ENCODE peak calls at places on chromosomes 2 and 18, in five cellular contexts. One of them, this sample, is unnamed.

GRCh38 chr18:9081940-9082339 is 20.6 kb upstream of the NDUFV2 start:
- DNase-seq in Calu3: no peak
- DNase-seq in IMR-90: no peak
- DNase-seq in astrocyte of the spinal cord: no peak
- DNase-seq in HFFc6: no peak
- DNase-seq in this sample: no peak

GRCh38 chr2:121071058-121071504 is 213.9 kb downstream of the TFCP2L1 start:
- DNase-seq in Calu3: peak; percentile 87
- DNase-seq in IMR-90: peak; percentile 31
- DNase-seq in astrocyte of the spinal cord: peak; percentile 51
- DNase-seq in HFFc6: peak; percentile 36
- DNase-seq in this sample: peak; percentile 51

GRCh38 chr2:1546023-1546591 is 132.8 kb downstream of the TPO start:
- DNase-seq in Calu3: peak; percentile 59
- DNase-seq in IMR-90: peak; percentile 63
- DNase-seq in astrocyte of the spinal cord: peak; percentile 58
- DNase-seq in HFFc6: peak; percentile 42
- DNase-seq in this sample: peak; percentile 60

GRCh38 chr2:118667964-118668363 is 179.5 kb downstream of the EN1 start:
- DNase-seq in Calu3: no peak
- DNase-seq in IMR-90: peak; percentile 79
- DNase-seq in astrocyte of the spinal cord: peak; percentile 80
- DNase-seq in HFFc6: peak; percentile 80
- DNase-seq in this sample: peak; percentile 45

GRCh38 chr18:41942254-41942653 is 12.8 kb upstream of the PIK3C3 start:
- DNase-seq in Calu3: no peak
- DNase-seq in IMR-90: no peak
- DNase-seq in astrocyte of the spinal cord: no peak
- DNase-seq in HFFc6: no peak
- DNase-seq in this sample: no peak

GRCh38 chr2:127154985-127155650 is 48.2 kb upstream of the BIN1 start:
- DNase-seq in Calu3: no peak
- DNase-seq in IMR-90: peak; percentile 50
- DNase-seq in astrocyte of the spinal cord: peak; percentile 63
- DNase-seq in HFFc6: no peak
- DNase-seq in this sample: peak; percentile 82

GRCh38 chr2:44851518-44851917 is 90.0 kb upstream of the SIX3 start:
- DNase-seq in Calu3: no peak
- DNase-seq in IMR-90: no peak
- DNase-seq in astrocyte of the spinal cord: no peak
- DNase-seq in HFFc6: no peak
- DNase-seq in this sample: no peak

GRCh38 chr2:3703236-3703682 is at the start of gene DCDC2C:
- DNase-seq in Calu3: no peak
- DNase-seq in IMR-90: no peak
- DNase-seq in astrocyte of the spinal cord: no peak
- DNase-seq in HFFc6: no peak
- DNase-seq in this sample: no peak

GRCh38 chr2:58427572-58428285 is 186.6 kb upstream of the FANCL start:
- DNase-seq in Calu3: peak; percentile 47
- DNase-seq in IMR-90: peak; percentile 15
- DNase-seq in astrocyte of the spinal cord: peak; percentile 53
- DNase-seq in HFFc6: no peak
- DNase-seq in this sample: peak; percentile 39

GRCh38 chr2:233385489-233386044 is 31.3 kb downstream of the DGKD start:
- DNase-seq in Calu3: no peak
- DNase-seq in IMR-90: no peak
- DNase-seq in astrocyte of the spinal cord: peak; percentile 10
- DNase-seq in HFFc6: no peak
- DNase-seq in this sample: no peak

GRCh38 chr2:46023165-46023854 is 273.9 kb upstream of the EPAS1 start:
- DNase-seq in Calu3: no peak
- DNase-seq in IMR-90: no peak
- DNase-seq in astrocyte of the spinal cord: no peak
- DNase-seq in HFFc6: no peak
- DNase-seq in this sample: no peak

GRCh38 chr18:24214913-24215312 is 76.1 kb downstream of the CABYR start:
- DNase-seq in Calu3: no peak
- DNase-seq in IMR-90: no peak
- DNase-seq in astrocyte of the spinal cord: no peak
- DNase-seq in HFFc6: no peak
- DNase-seq in this sample: peak; percentile 10

GRCh38 chr2:136527560-136527959 is 237.8 kb upstream of the THSD7B start:
- DNase-seq in Calu3: peak; percentile 25
- DNase-seq in IMR-90: no peak
- DNase-seq in astrocyte of the spinal cord: no peak
- DNase-seq in HFFc6: no peak
- DNase-seq in this sample: peak; percentile 1

GRCh38 chr2:165357758-165358157 is 111.7 kb upstream of the CSRNP3 start:
- DNase-seq in Calu3: no peak
- DNase-seq in IMR-90: peak; percentile 74
- DNase-seq in astrocyte of the spinal cord: peak; percentile 81
- DNase-seq in HFFc6: peak; percentile 15
- DNase-seq in this sample: peak; percentile 66

GRCh38 chr2:239326831-239327535 is 73.8 kb downstream of the HDAC4 start:
- DNase-seq in Calu3: no peak
- DNase-seq in IMR-90: peak; percentile 69
- DNase-seq in astrocyte of the spinal cord: peak; percentile 66
- DNase-seq in HFFc6: no peak
- DNase-seq in this sample: no peak

GRCh38 chr2:138071720-138072719 is 107.7 kb downstream of the HNMT start:
- DNase-seq in Calu3: no peak
- DNase-seq in IMR-90: peak; percentile 43
- DNase-seq in astrocyte of the spinal cord: peak; percentile 62
- DNase-seq in HFFc6: no peak
- DNase-seq in this sample: peak; percentile 81

GRCh38 chr2:77479395-77479794 is 42.8 kb downstream of the LRRTM4 start:
- DNase-seq in Calu3: no peak
- DNase-seq in IMR-90: no peak
- DNase-seq in astrocyte of the spinal cord: peak; percentile 10
- DNase-seq in HFFc6: no peak
- DNase-seq in this sample: no peak

GRCh38 chr18:57077786-57078552 is 68.9 kb upstream of the BOD1L2 start:
- DNase-seq in Calu3: no peak
- DNase-seq in IMR-90: no peak
- DNase-seq in astrocyte of the spinal cord: no peak
- DNase-seq in HFFc6: no peak
- DNase-seq in this sample: no peak

GRCh38 chr2:220154243-220154642 is 526.8 kb downstream of the SLC4A3 start:
- DNase-seq in Calu3: no peak
- DNase-seq in IMR-90: no peak
- DNase-seq in astrocyte of the spinal cord: no peak
- DNase-seq in HFFc6: no peak
- DNase-seq in this sample: no peak
- TF ChIP-seq CTCF in Calu3: no peak
- TF ChIP-seq CTCF in IMR-90: peak; percentile 7
- TF ChIP-seq CTCF in astrocyte of the spinal cord: no peak
- TF ChIP-seq CTCF in HFFc6: peak; percentile 58
- TF ChIP-seq CTCF in this sample: no peak

GRCh38 chr18:76401496-76401895 is 93.5 kb downstream of the ZNF516 start:
- DNase-seq in Calu3: no peak
- DNase-seq in IMR-90: no peak
- DNase-seq in astrocyte of the spinal cord: no peak
- DNase-seq in HFFc6: no peak
- DNase-seq in this sample: no peak
- TF ChIP-seq CTCF in Calu3: no peak
- TF ChIP-seq CTCF in IMR-90: no peak
- TF ChIP-seq CTCF in astrocyte of the spinal cord: no peak
- TF ChIP-seq CTCF in HFFc6: no peak
- TF ChIP-seq CTCF in this sample: no peak

GRCh38 chr2:23404426-23404825 is 19.4 kb downstream of the KLHL29 start:
- DNase-seq in Calu3: peak; percentile 36
- DNase-seq in IMR-90: peak; percentile 91
- DNase-seq in astrocyte of the spinal cord: peak; percentile 85
- DNase-seq in HFFc6: peak; percentile 80
- DNase-seq in this sample: peak; percentile 84
- TF ChIP-seq CTCF in Calu3: no peak
- TF ChIP-seq CTCF in IMR-90: peak; percentile 42
- TF ChIP-seq CTCF in astrocyte of the spinal cord: peak; percentile 24
- TF ChIP-seq CTCF in HFFc6: peak; percentile 68
- TF ChIP-seq CTCF in this sample: peak; percentile 27

GRCh38 chr2:188976545-188977268 is 2.5 kb downstream of the COL3A1 start:
- DNase-seq in Calu3: no peak
- DNase-seq in IMR-90: peak; percentile 81
- DNase-seq in astrocyte of the spinal cord: peak; percentile 54
- DNase-seq in HFFc6: peak; percentile 70
- DNase-seq in this sample: peak; percentile 83
- TF ChIP-seq CTCF in Calu3: peak; percentile 29
- TF ChIP-seq CTCF in IMR-90: peak; percentile 71
- TF ChIP-seq CTCF in astrocyte of the spinal cord: peak; percentile 49
- TF ChIP-seq CTCF in HFFc6: peak; percentile 86
- TF ChIP-seq CTCF in this sample: peak; percentile 36

GRCh38 chr2:10720983-10721343 is 467 bp upstream of the ATP6V1C2 start:
- DNase-seq in Calu3: no peak
- DNase-seq in IMR-90: no peak
- DNase-seq in astrocyte of the spinal cord: no peak
- DNase-seq in HFFc6: no peak
- DNase-seq in this sample: no peak

GRCh38 chr2:10720306-10720705 is 1.1 kb upstream of the ATP6V1C2 start:
- DNase-seq in Calu3: no peak
- DNase-seq in IMR-90: no peak
- DNase-seq in astrocyte of the spinal cord: no peak
- DNase-seq in HFFc6: no peak
- DNase-seq in this sample: no peak

GRCh38 chr2:10717630-10718029 is 3.8 kb upstream of the ATP6V1C2 start:
- DNase-seq in Calu3: peak; percentile 32
- DNase-seq in IMR-90: peak; percentile 61
- DNase-seq in astrocyte of the spinal cord: peak; percentile 58
- DNase-seq in HFFc6: peak; percentile 36
- DNase-seq in this sample: peak; percentile 23

GRCh38 chr2:10722252-10722825 is 909 bp downstream of the ATP6V1C2 start:
- DNase-seq in Calu3: no peak
- DNase-seq in IMR-90: no peak
- DNase-seq in astrocyte of the spinal cord: no peak
- DNase-seq in HFFc6: no peak
- DNase-seq in this sample: no peak

GRCh38 chr2:10721344-10722251 is at the start of gene ATP6V1C2:
- DNase-seq in Calu3: peak; percentile 66
- DNase-seq in IMR-90: no peak
- DNase-seq in astrocyte of the spinal cord: no peak
- DNase-seq in HFFc6: no peak
- DNase-seq in this sample: no peak
- TF ChIP-seq CTCF in Calu3: no peak
- TF ChIP-seq CTCF in IMR-90: no peak
- TF ChIP-seq CTCF in astrocyte of the spinal cord: no peak
- TF ChIP-seq CTCF in HFFc6: no peak
- TF ChIP-seq CTCF in this sample: no peak

GRCh38 chr2:67277450-67277849 is 119.7 kb upstream of the ETAA1 start:
- DNase-seq in Calu3: peak; percentile 55
- DNase-seq in IMR-90: no peak
- DNase-seq in astrocyte of the spinal cord: no peak
- DNase-seq in HFFc6: no peak
- DNase-seq in this sample: no peak
- TF ChIP-seq CTCF in Calu3: no peak
- TF ChIP-seq CTCF in IMR-90: no peak
- TF ChIP-seq CTCF in astrocyte of the spinal cord: no peak
- TF ChIP-seq CTCF in HFFc6: no peak
- TF ChIP-seq CTCF in this sample: no peak

This sample was measured in fibroblast of villous mesenchyme.